ENCODE peak calls at places on chromosomes 16 and 17, in nine cellular contexts. K, R, X, J, M, F, I, Y and U are unnamed samples.

GRCh38 chr16:946048-946395 is 24.8 kb downstream of the LMF1 start:
- DNase-seq in X (no peak), R (peak; percentile 20), I (no peak), Y (no peak), K (no peak), J (no peak), F (no peak), M (no peak), U (no peak)

GRCh38 chr16:27108051-27108770 is 41.5 kb downstream of the C16orf82 start:
- DNase-seq in R (no peak), X (no peak), M (no peak), F (no peak), Y (peak; percentile 22), I (no peak), K (no peak), J (peak; percentile 64), U (no peak)

GRCh38 chr17:68461122-68461539 is 3.8 kb upstream of the WIPI1 start:
- DNase-seq in Y (no peak), K (no peak), I (no peak), R (no peak), M (no peak), J (no peak), X (no peak), F (no peak), U (no peak)

GRCh38 chr17:78923660-78924453 is 1.3 kb downstream of the TIMP2 start:
- DNase-seq in M (peak; percentile 16), Y (peak; percentile 82), X (no peak), F (no peak), J (no peak), I (peak; percentile 75), R (peak; percentile 88), K (no peak), U (no peak)

GRCh38 chr16:77897831-77898540 is 109.6 kb downstream of the VAT1L start:
- DNase-seq in I (no peak), R (no peak), K (no peak), F (no peak), Y (no peak), M (no peak), J (no peak), X (no peak), U (no peak)

GRCh38 chr16:14302399-14303181 is 231.5 kb downstream of the MRTFB start:
- DNase-seq in X (no peak), Y (no peak), M (no peak), F (no peak), I (no peak), K (no peak), R (peak; percentile 83), J (no peak), U (no peak)

GRCh38 chr16:84665359-84665758 is 17.0 kb downstream of the KLHL36 start:
- DNase-seq in F (no peak), K (no peak), Y (no peak), M (no peak), J (no peak), X (no peak), I (no peak), R (no peak), U (no peak)

GRCh38 chr17:73612074-73612473 is 32.2 kb downstream of the SDK2 start:
- DNase-seq in K (no peak), X (no peak), I (no peak), Y (no peak), J (no peak), R (no peak), M (no peak), F (no peak), U (no peak)

GRCh38 chr17:72063262-72063661 is 57.6 kb upstream of the SOX9 start:
- DNase-seq in K (no peak), Y (no peak), X (no peak), M (no peak), R (no peak), I (no peak), J (no peak), F (no peak), U (no peak)

GRCh38 chr16:57607676-57608461 is 20.6 kb upstream of the ADGRG1 start:
- DNase-seq in K (no peak), Y (no peak), R (peak; percentile 19), X (no peak), I (no peak), J (no peak), M (no peak), F (no peak), U (no peak)

GRCh38 chr17:996554-997344 is at the start of gene TIMM22:
- DNase-seq in R (peak; percentile 97), F (peak; percentile 69), I (peak; percentile 92), X (peak; percentile 78), Y (peak; percentile 87), J (peak; percentile 93), M (peak; percentile 84), K (peak; percentile 96), U (peak; percentile 95)

GRCh38 chr17:1469231-1469852 is 13.3 kb upstream of the CRK start:
- DNase-seq in K (peak; percentile 78), J (no peak), X (no peak), F (no peak), Y (no peak), R (no peak), M (no peak), I (no peak), U (no peak)

GRCh38 chr17:76645481-76645880 is 1.9 kb upstream of the ST6GALNAC1 start:
- DNase-seq in X (no peak), M (no peak), J (no peak), I (no peak), R (no peak), Y (no peak), F (no peak), K (no peak), U (no peak)

GRCh38 chr17:50939542-50939794 is 73.3 kb upstream of the TOB1 start:
- DNase-seq in J (no peak), F (no peak), I (no peak), K (no peak), M (no peak), Y (no peak), R (no peak), X (no peak), U (no peak)

GRCh38 chr17:73595068-73595865 is 49.0 kb downstream of the SDK2 start:
- DNase-seq in J (no peak), R (no peak), K (no peak), M (no peak), F (no peak), Y (no peak), X (no peak), I (peak; percentile 30), U (no peak)

GRCh38 chr16:66936889-66937554 is 1.7 kb downstream of the CES2 start:
- DNase-seq in X (no peak), M (no peak), F (no peak), J (no peak), I (peak; percentile 55), Y (no peak), K (no peak), R (no peak), U (no peak)
- H3K27ac ChIP-seq in X (no peak overlapping the region), M (no peak overlapping the region), F (no peak overlapping the region), J (no peak overlapping the region), I (peak overlapping the region; percentile 92), Y (no peak overlapping the region), K (no peak overlapping the region), R (no peak overlapping the region), U (no peak overlapping the region)

GRCh38 chr16:72983241-72983640 is 64.7 kb downstream of the ZFHX3 start:
- DNase-seq in M (no peak), K (no peak), R (no peak), I (no peak), F (no peak), Y (no peak), X (no peak), J (no peak), U (no peak)
- H3K27ac ChIP-seq in M (no peak overlapping the region), K (no peak overlapping the region), R (no peak overlapping the region), I (peak overlapping the region; percentile 95), F (no peak overlapping the region), Y (no peak overlapping the region), X (no peak overlapping the region), J (no peak overlapping the region), U (no peak overlapping the region)

GRCh38 chr17:62650587-62650986 is 23.1 kb downstream of the MRC2 start:
- DNase-seq in I (no peak), Y (no peak), M (no peak), X (no peak), F (no peak), R (peak; percentile 14), K (no peak), J (no peak), U (no peak)

GRCh38 chr17:62653831-62654829 is 26.7 kb downstream of the MRC2 start:
- DNase-seq in X (no peak), F (no peak), Y (no peak), J (no peak), M (no peak), R (peak; percentile 86), I (peak; percentile 19), K (peak; percentile 33), U (no peak)

GRCh38 chr17:62653002-62653830 is 25.7 kb downstream of the MRC2 start:
- DNase-seq in I (no peak), M (peak; percentile 13), J (no peak), R (peak; percentile 88), K (peak; percentile 33), F (peak; percentile 45), Y (no peak), X (no peak), U (peak; percentile 21)

GRCh38 chr17:62649570-62649969 is 22.1 kb downstream of the MRC2 start:
- DNase-seq in M (no peak), R (peak; percentile 13), X (no peak), F (no peak), K (no peak), Y (no peak), I (no peak), J (no peak), U (no peak)

GRCh38 chr17:62652251-62653001 is 25.0 kb downstream of the MRC2 start:
- DNase-seq in K (peak; percentile 73), F (peak; percentile 76), Y (peak; percentile 65), X (no peak), R (peak; percentile 93), M (no peak), I (no peak), J (peak; percentile 88), U (peak; percentile 50)
- H3K27ac ChIP-seq in K (peak overlapping the region; percentile 61), F (peak overlapping the region; percentile 83), Y (peak overlapping the region; percentile 67), X (no peak overlapping the region), R (peak overlapping the region; percentile 19), M (peak overlapping the region; percentile 43), I (peak overlapping the region; percentile 72), J (peak overlapping the region; percentile 83), U (peak overlapping the region; percentile 62)

GRCh38 chr17:17298108-17298507 is 5.1 kb upstream of the NT5M start:
- DNase-seq in M (no peak), K (no peak), I (no peak), X (no peak), R (no peak), J (no peak), F (no peak), Y (no peak), U (no peak)

GRCh38 chr17:17297217-17297616 is 6.0 kb upstream of the NT5M start:
- DNase-seq in Y (no peak), J (no peak), R (no peak), K (no peak), X (no peak), I (no peak), M (no peak), F (no peak), U (no peak)

GRCh38 chr17:17289701-17290100 is 8.7 kb upstream of the COPS3 start:
- DNase-seq in R (no peak), M (no peak), I (no peak), Y (no peak), J (no peak), F (no peak), K (no peak), X (no peak), U (no peak)

GRCh38 chr17:17300624-17301568 is 2.3 kb upstream of the NT5M start:
- DNase-seq in M (no peak), J (no peak), K (peak; percentile 33), I (no peak), F (no peak), R (peak; percentile 83), Y (no peak), X (no peak), U (no peak)

GRCh38 chr17:17295141-17295540 is 8.0 kb upstream of the NT5M start:
- DNase-seq in I (no peak), K (no peak), X (no peak), Y (no peak), F (no peak), R (peak; percentile 13), J (no peak), M (no peak), U (no peak)
- H3K27ac ChIP-seq in I (no peak overlapping the region), K (no peak overlapping the region), X (no peak overlapping the region), Y (no peak overlapping the region), F (no peak overlapping the region), R (no peak overlapping the region), J (no peak overlapping the region), M (no peak overlapping the region), U (no peak overlapping the region)